ENCODE peak calls at places on chromosomes 1 and 21, in four cellular contexts. S is K562, V is HL-60, Q is GM12878. W is an unnamed sample.

GRCh38 chr1:50060279-50060678 is 36.5 kb upstream of the AGBL4 start:
- DNase-seq in S (no peak), V (no peak), Q (no peak), W (no peak)

GRCh38 chr1:201404722-201405483 is 5.8 kb upstream of the LAD1 start:
- DNase-seq in S (no peak), V (no peak), Q (no peak), W (no peak)

GRCh38 chr1:94036721-94037120 is 84.2 kb downstream of the ABCA4 start:
- DNase-seq in S (no peak), V (no peak), Q (no peak), W (no peak)

GRCh38 chr1:5905431-5905830 is 86.8 kb downstream of the NPHP4 start:
- DNase-seq in S (no peak), V (no peak), Q (no peak), W (no peak)

GRCh38 chr1:164613176-164613575 is 54.2 kb downstream of the PBX1 start:
- DNase-seq in S (no peak), V (no peak), Q (no peak), W (no peak)

GRCh38 chr1:3671371-3672180 is 19.3 kb downstream of the TP73 start:
- DNase-seq in S (no peak), V (no peak), Q (no peak), W (no peak)

GRCh38 chr1:168556647-168557046 is 12.8 kb upstream of the XCL2 start:
- DNase-seq in S (no peak), V (no peak), Q (no peak), W (no peak)

GRCh38 chr1:17558954-17559617 is 19.6 kb downstream of the ARHGEF10L start:
- DNase-seq in S (no peak), V (no peak), Q (no peak), W (no peak)

GRCh38 chr21:34519013-34519412 is 7.0 kb upstream of the KCNE1 start:
- DNase-seq in S (no peak), V (no peak), Q (no peak), W (no peak)

GRCh38 chr1:115764541-115764940 is 4.0 kb downstream of the CASQ2 start:
- DNase-seq in S (peak; percentile 29), V (no peak), Q (no peak), W (no peak)

GRCh38 chr1:58748625-58749198 is 35.1 kb downstream of the JUN start:
- DNase-seq in S (no peak), V (no peak), Q (no peak), W (no peak)

GRCh38 chr1:3011631-3012510 is 9.4 kb upstream of the ACTRT2 start:
- DNase-seq in S (no peak), V (no peak), Q (no peak), W (no peak)

GRCh38 chr1:174815474-174815908 is 184.3 kb upstream of the CACYBP start:
- DNase-seq in S (no peak), V (no peak), Q (no peak), W (no peak)

GRCh38 chr1:84735483-84735882 is 45.2 kb upstream of the SSX2IP start:
- DNase-seq in S (no peak), V (no peak), Q (no peak), W (no peak)

GRCh38 chr1:94792876-94793605 is 27.1 kb upstream of the SLC44A3 start:
- DNase-seq in S (no peak), V (no peak), Q (no peak), W (no peak)

GRCh38 chr1:54290443-54291184 is 90.6 kb downstream of the MRPL37 start:
- DNase-seq in S (no peak), V (no peak), Q (no peak), W (no peak)

GRCh38 chr1:25580933-25581332 is 35.7 kb upstream of the MAN1C1 start:
- DNase-seq in S (no peak), V (no peak), Q (no peak), W (no peak)

GRCh38 chr21:45330075-45330781 is 42.5 kb upstream of the POFUT2 start:
- DNase-seq in S (no peak), V (no peak), Q (no peak), W (no peak)

GRCh38 chr1:27928216-27928954 is 6.4 kb upstream of the SMPDL3B start:
- DNase-seq in S (peak; percentile 35), V (no peak), Q (no peak), W (no peak)

GRCh38 chr1:203661572-203661971 is 34.9 kb downstream of the ATP2B4 start:
- DNase-seq in S (no peak), V (no peak), Q (no peak), W (no peak)

GRCh38 chr1:211577277-211577825 is 1.6 kb downstream of the SLC30A1 start:
- DNase-seq in S (no peak), V (no peak), Q (no peak), W (no peak)

GRCh38 chr1:27357281-27358037 is 9.3 kb downstream of the MAP3K6 start:
- DNase-seq in S (peak; percentile 91), V (peak; percentile 65), Q (no peak), W (peak; percentile 96)

GRCh38 chr1:247411583-247412295 is 4.2 kb upstream of the NLRP3 start:
- DNase-seq in S (no peak), V (no peak), Q (no peak), W (no peak)

GRCh38 chr1:218679391-218679790 is 334.3 kb downstream of the TGFB2 start:
- DNase-seq in S (no peak), V (no peak), Q (no peak), W (no peak)

DNA sequence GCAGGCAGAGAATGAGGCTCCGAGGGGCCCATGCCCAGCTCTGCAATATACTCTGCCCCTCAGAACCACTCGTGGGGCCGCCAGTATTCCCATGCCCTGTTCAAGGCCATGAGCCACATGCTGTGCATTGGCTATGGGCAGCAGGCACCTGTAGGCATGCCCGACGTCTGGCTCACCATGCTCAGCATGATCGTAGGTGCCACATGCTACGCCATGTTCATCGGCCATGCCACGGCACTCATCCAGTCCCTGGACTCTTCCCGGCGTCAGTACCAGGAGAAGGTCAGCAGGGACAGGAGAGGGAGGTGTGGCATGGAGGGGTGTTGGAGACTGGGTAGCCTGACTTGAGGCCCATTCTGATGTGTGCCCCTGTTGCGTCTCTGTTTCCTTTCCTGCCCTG is 7.2 kb downstream of the HCN3 start:
- DNase-seq in S (no peak), V (no peak), Q (no peak), W (no peak)
- TF ChIP-seq SPI1 in S (no peak), V (no peak), Q (no peak), W (no peak)

DNA sequence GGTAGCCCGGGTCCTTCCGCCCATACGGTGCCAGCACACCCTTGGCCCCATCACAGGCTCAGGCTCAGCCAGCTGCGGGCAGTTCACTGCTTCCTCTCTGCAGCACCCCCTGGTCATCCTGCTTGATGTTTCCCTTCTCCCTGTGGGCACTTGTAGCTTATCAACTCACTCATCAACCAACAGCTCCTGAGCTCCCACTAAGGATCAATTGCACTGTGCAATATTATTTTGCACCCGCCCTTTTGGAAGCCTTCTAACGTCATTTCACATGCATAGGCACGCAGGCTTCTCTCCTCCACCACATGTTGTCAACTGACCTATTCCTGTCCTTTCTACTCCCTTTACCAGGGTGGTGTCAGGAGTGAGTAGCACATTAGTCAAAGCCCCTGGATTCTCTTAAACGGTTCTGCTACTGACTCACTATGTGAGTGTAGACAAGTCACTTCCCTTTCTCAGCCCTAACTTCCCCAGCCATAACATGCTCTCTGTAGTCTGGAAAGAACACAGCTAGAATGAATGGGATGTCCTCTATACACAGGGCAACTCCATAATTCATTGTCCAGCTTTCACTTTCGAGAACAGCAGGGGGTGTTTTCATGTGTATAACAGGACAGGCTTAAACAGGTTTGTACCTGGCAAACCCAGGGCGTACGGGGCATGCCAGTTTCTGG is 47.1 kb upstream of the IRF2BP2 start:
- DNase-seq in S (no peak), V (peak; percentile 98), Q (no peak), W (no peak)
- TF ChIP-seq SPI1 in S (peak; percentile 91), V (peak; percentile 94), Q (peak; percentile 54), W (peak; percentile 78)

GRCh38 chr1:38925381-38925780 is 16.2 kb downstream of the RHBDL2 start:
- DNase-seq in S (no peak), V (no peak), Q (no peak), W (no peak)

GRCh38 chr1:38929054-38929453 is 12.6 kb downstream of the RHBDL2 start:
- DNase-seq in S (no peak), V (no peak), Q (no peak), W (no peak)

GRCh38 chr1:38932496-38933014 is 9.1 kb downstream of the RHBDL2 start:
- DNase-seq in S (no peak), V (no peak), Q (no peak), W (no peak)

GRCh38 chr1:38926091-38926490 is 15.5 kb downstream of the RHBDL2 start:
- DNase-seq in S (no peak), V (no peak), Q (no peak), W (no peak)

GRCh38 chr1:38929476-38929875 is 12.2 kb downstream of the RHBDL2 start:
- DNase-seq in S (no peak), V (no peak), Q (no peak), W (no peak)
- TF ChIP-seq SPI1 in S (no peak), V (no peak), Q (no peak), W (no peak)

GRCh38 chr1:71428029-71428428 is 347.2 kb upstream of the ZRANB2 start:
- DNase-seq in S (no peak), V (no peak), Q (no peak), W (no peak)

GRCh38 chr1:71424536-71424935 is 343.7 kb upstream of the ZRANB2 start:
- DNase-seq in S (no peak), V (no peak), Q (no peak), W (no peak)

GRCh38 chr1:71422221-71422620 is 341.4 kb upstream of the ZRANB2 start:
- DNase-seq in S (no peak), V (no peak), Q (no peak), W (no peak)

GRCh38 chr1:71427066-71427465 is 346.2 kb upstream of the ZRANB2 start:
- DNase-seq in S (no peak), V (no peak), Q (no peak), W (no peak)
- TF ChIP-seq SPI1 in S (no peak), V (no peak), Q (no peak), W (no peak)

GRCh38 chr1:111364690-111365089 is 62.8 kb downstream of the OVGP1 start:
- DNase-seq in S (no peak), V (no peak), Q (no peak), W (no peak)
- TF ChIP-seq SPI1 in S (no peak), V (no peak), Q (no peak), W (no peak)

GRCh38 chr1:88900883-88901282 is 9.5 kb upstream of the GTF2B start:
- DNase-seq in S (no peak), V (no peak), Q (no peak), W (no peak)

GRCh38 chr1:88891318-88892145 is at the start of gene GTF2B:
- DNase-seq in S (peak; percentile 70), V (peak; percentile 92), Q (peak; percentile 96), W (peak; percentile 62)

GRCh38 chr1:88892146-88892877 is 945 bp upstream of the GTF2B start:
- DNase-seq in S (no peak), V (no peak), Q (no peak), W (no peak)

GRCh38 chr1:88897070-88897730 is 5.8 kb upstream of the GTF2B start:
- DNase-seq in S (no peak), V (no peak), Q (no peak), W (no peak)
- TF ChIP-seq SPI1 in S (no peak), V (no peak), Q (no peak), W (no peak)

GRCh38 chr1:110433213-110433612 is 17.7 kb upstream of the PROK1 start:
- DNase-seq in S (peak; percentile 39), V (no peak), Q (no peak), W (no peak)

GRCh38 chr1:110430901-110431300 is 20.0 kb upstream of the PROK1 start:
- DNase-seq in S (no peak), V (no peak), Q (no peak), W (no peak)

GRCh38 chr1:110434946-110435345 is 16.0 kb upstream of the PROK1 start:
- DNase-seq in S (peak; percentile 41), V (no peak), Q (no peak), W (no peak)

GRCh38 chr1:110436635-110437034 is 14.3 kb upstream of the PROK1 start:
- DNase-seq in S (no peak), V (no peak), Q (no peak), W (no peak)

GRCh38 chr1:110433803-110434202 is 17.1 kb upstream of the PROK1 start:
- DNase-seq in S (peak; percentile 80), V (peak; percentile 77), Q (no peak), W (no peak)
- TF ChIP-seq SPI1 in S (no peak), V (no peak), Q (no peak), W (no peak)